ENCODE peak calls at places on chromosome 18, in seven cellular contexts. One of them, this sample, is unnamed.

GRCh38 chr18:48609820-48610815 is 71.3 kb downstream of the CTIF start:
- DNase-seq in kidney: peak; percentile 58
- DNase-seq in pancreas: peak; percentile 20
- DNase-seq in fibroblast of lung: peak; percentile 42
- DNase-seq in left lung: no peak
- DNase-seq in prostate gland: no peak
- DNase-seq in fibroblast of the aortic adventitia: no peak
- DNase-seq in this sample: no peak

GRCh38 chr18:31643003-31643402 is 41.4 kb downstream of the B4GALT6 start:
- DNase-seq in kidney: no peak
- DNase-seq in pancreas: no peak
- DNase-seq in fibroblast of lung: peak; percentile 34
- DNase-seq in left lung: no peak
- DNase-seq in prostate gland: no peak
- DNase-seq in fibroblast of the aortic adventitia: peak; percentile 52
- DNase-seq in this sample: no peak

GRCh38 chr18:39805218-39805617 is 2149.8 kb upstream of the PIK3C3 start:
- DNase-seq in kidney: no peak
- DNase-seq in pancreas: no peak
- DNase-seq in fibroblast of lung: no peak
- DNase-seq in left lung: no peak
- DNase-seq in prostate gland: no peak
- DNase-seq in fibroblast of the aortic adventitia: no peak
- DNase-seq in this sample: no peak

GRCh38 chr18:63421514-63421913 is 762 bp downstream of the VPS4B start:
- DNase-seq in kidney: no peak
- DNase-seq in pancreas: no peak
- DNase-seq in fibroblast of lung: peak; percentile 24
- DNase-seq in left lung: no peak
- DNase-seq in prostate gland: no peak
- DNase-seq in fibroblast of the aortic adventitia: peak; percentile 17
- DNase-seq in this sample: no peak

GRCh38 chr18:74460825-74461224 is 3.7 kb upstream of the DIPK1C start:
- DNase-seq in kidney: no peak
- DNase-seq in pancreas: no peak
- DNase-seq in fibroblast of lung: no peak
- DNase-seq in left lung: no peak
- DNase-seq in prostate gland: no peak
- DNase-seq in fibroblast of the aortic adventitia: no peak
- DNase-seq in this sample: no peak

GRCh38 chr18:41887100-41887499 is 67.9 kb upstream of the PIK3C3 start:
- DNase-seq in kidney: no peak
- DNase-seq in pancreas: no peak
- DNase-seq in fibroblast of lung: peak; percentile 20
- DNase-seq in left lung: no peak
- DNase-seq in prostate gland: no peak
- DNase-seq in fibroblast of the aortic adventitia: no peak
- DNase-seq in this sample: no peak

GRCh38 chr18:61998335-61998734 is 105.5 kb upstream of the RNF152 start:
- DNase-seq in kidney: no peak
- DNase-seq in pancreas: no peak
- DNase-seq in fibroblast of lung: no peak
- DNase-seq in left lung: no peak
- DNase-seq in prostate gland: no peak
- DNase-seq in fibroblast of the aortic adventitia: no peak
- DNase-seq in this sample: no peak

GRCh38 chr18:61888622-61889021 is 4.2 kb downstream of the RNF152 start:
- DNase-seq in kidney: no peak
- DNase-seq in pancreas: no peak
- DNase-seq in fibroblast of lung: no peak
- DNase-seq in left lung: no peak
- DNase-seq in prostate gland: no peak
- DNase-seq in fibroblast of the aortic adventitia: no peak
- DNase-seq in this sample: no peak

GRCh38 chr18:23183356-23184150 is 48.3 kb downstream of the CABLES1 start:
- DNase-seq in kidney: no peak
- DNase-seq in pancreas: no peak
- DNase-seq in fibroblast of lung: peak; percentile 94
- DNase-seq in left lung: no peak
- DNase-seq in prostate gland: no peak
- DNase-seq in fibroblast of the aortic adventitia: peak; percentile 51
- DNase-seq in this sample: no peak

GRCh38 chr18:23560186-23560585 is 26.1 kb downstream of the NPC1 start:
- DNase-seq in kidney: no peak
- DNase-seq in pancreas: no peak
- DNase-seq in fibroblast of lung: no peak
- DNase-seq in left lung: no peak
- DNase-seq in prostate gland: no peak
- DNase-seq in fibroblast of the aortic adventitia: no peak
- DNase-seq in this sample: no peak

GRCh38 chr18:55502346-55502710 is 85.7 kb downstream of the TCF4 start:
- DNase-seq in kidney: no peak
- DNase-seq in pancreas: no peak
- DNase-seq in fibroblast of lung: peak; percentile 64
- DNase-seq in left lung: no peak
- DNase-seq in prostate gland: no peak
- DNase-seq in fibroblast of the aortic adventitia: no peak
- DNase-seq in this sample: no peak

GRCh38 chr18:23311346-23312103 is 141.6 kb upstream of the RIOK3 start:
- DNase-seq in kidney: peak; percentile 86
- DNase-seq in pancreas: no peak
- DNase-seq in fibroblast of lung: peak; percentile 98
- DNase-seq in left lung: no peak
- DNase-seq in prostate gland: peak; percentile 30
- DNase-seq in fibroblast of the aortic adventitia: peak; percentile 98
- DNase-seq in this sample: no peak

GRCh38 chr18:62942578-62942977 is 227.2 kb downstream of the PHLPP1 start:
- DNase-seq in kidney: no peak
- DNase-seq in pancreas: no peak
- DNase-seq in fibroblast of lung: no peak
- DNase-seq in left lung: no peak
- DNase-seq in prostate gland: no peak
- DNase-seq in fibroblast of the aortic adventitia: no peak
- DNase-seq in this sample: no peak

GRCh38 chr18:48826806-48827205 is 124.0 kb downstream of the SMAD7 start:
- DNase-seq in kidney: peak; percentile 46
- DNase-seq in pancreas: no peak
- DNase-seq in fibroblast of lung: no peak
- DNase-seq in left lung: no peak
- DNase-seq in prostate gland: no peak
- DNase-seq in fibroblast of the aortic adventitia: no peak
- DNase-seq in this sample: no peak

GRCh38 chr18:10927290-10927979 is 221.9 kb downstream of the PIEZO2 start:
- DNase-seq in kidney: no peak
- DNase-seq in pancreas: no peak
- DNase-seq in fibroblast of lung: peak; percentile 89
- DNase-seq in left lung: peak; percentile 61
- DNase-seq in prostate gland: no peak
- DNase-seq in fibroblast of the aortic adventitia: peak; percentile 86
- DNase-seq in this sample: no peak

GRCh38 chr18:50651334-50651733 is 91.4 kb downstream of the MAPK4 start:
- DNase-seq in kidney: no peak
- DNase-seq in pancreas: no peak
- DNase-seq in fibroblast of lung: no peak
- DNase-seq in left lung: no peak
- DNase-seq in prostate gland: no peak
- DNase-seq in fibroblast of the aortic adventitia: no peak
- DNase-seq in this sample: no peak

GRCh38 chr18:76458522-76459311 is 36.3 kb downstream of the ZNF516 start:
- DNase-seq in kidney: no peak
- DNase-seq in pancreas: peak; percentile 27
- DNase-seq in fibroblast of lung: no peak
- DNase-seq in left lung: no peak
- DNase-seq in prostate gland: no peak
- DNase-seq in fibroblast of the aortic adventitia: no peak
- DNase-seq in this sample: no peak

GRCh38 chr18:12038661-12039417 is 54.8 kb upstream of the ANKRD62 start:
- DNase-seq in kidney: peak; percentile 92
- DNase-seq in pancreas: peak; percentile 94
- DNase-seq in fibroblast of lung: peak; percentile 68
- DNase-seq in left lung: peak; percentile 96
- DNase-seq in prostate gland: peak; percentile 68
- DNase-seq in fibroblast of the aortic adventitia: peak; percentile 71
- DNase-seq in this sample: peak; percentile 90

GRCh38 chr18:42675810-42676209 is 439.7 kb downstream of the RIT2 start:
- DNase-seq in kidney: no peak
- DNase-seq in pancreas: no peak
- DNase-seq in fibroblast of lung: no peak
- DNase-seq in left lung: no peak
- DNase-seq in prostate gland: no peak
- DNase-seq in fibroblast of the aortic adventitia: no peak
- DNase-seq in this sample: no peak

GRCh38 chr18:50275503-50276036 is 5.8 kb downstream of the MBD1 start:
- DNase-seq in kidney: no peak
- DNase-seq in pancreas: no peak
- DNase-seq in fibroblast of lung: no peak
- DNase-seq in left lung: peak; percentile 61
- DNase-seq in prostate gland: no peak
- DNase-seq in fibroblast of the aortic adventitia: no peak
- DNase-seq in this sample: no peak

GRCh38 chr18:29879763-29880162 is 1162.8 kb downstream of the DSC3 start:
- DNase-seq in kidney: no peak
- DNase-seq in pancreas: no peak
- DNase-seq in fibroblast of lung: no peak
- DNase-seq in left lung: no peak
- DNase-seq in prostate gland: no peak
- DNase-seq in fibroblast of the aortic adventitia: no peak
- DNase-seq in this sample: no peak

GRCh38 chr18:3592864-3593263 is 142.9 kb downstream of the TGIF1 start:
- DNase-seq in kidney: no peak
- DNase-seq in pancreas: no peak
- DNase-seq in fibroblast of lung: no peak
- DNase-seq in left lung: no peak
- DNase-seq in prostate gland: no peak
- DNase-seq in fibroblast of the aortic adventitia: no peak
- DNase-seq in this sample: no peak
- H3K4me3 ChIP-seq in kidney: no peak overlapping the region
- H3K4me3 ChIP-seq in pancreas: no peak overlapping the region
- H3K4me3 ChIP-seq in fibroblast of lung: no peak overlapping the region
- H3K4me3 ChIP-seq in left lung: no peak overlapping the region
- H3K4me3 ChIP-seq in prostate gland: no peak overlapping the region
- H3K4me3 ChIP-seq in fibroblast of the aortic adventitia: peak overlapping the region; percentile 40
- H3K4me3 ChIP-seq in this sample: peak overlapping the region; percentile 8

GRCh38 chr18:78623142-78623541 is 356.5 kb upstream of the SALL3 start:
- DNase-seq in kidney: no peak
- DNase-seq in pancreas: no peak
- DNase-seq in fibroblast of lung: no peak
- DNase-seq in left lung: no peak
- DNase-seq in prostate gland: no peak
- DNase-seq in fibroblast of the aortic adventitia: no peak
- DNase-seq in this sample: no peak

GRCh38 chr18:78625446-78625845 is 354.2 kb upstream of the SALL3 start:
- DNase-seq in kidney: no peak
- DNase-seq in pancreas: no peak
- DNase-seq in fibroblast of lung: no peak
- DNase-seq in left lung: no peak
- DNase-seq in prostate gland: no peak
- DNase-seq in fibroblast of the aortic adventitia: no peak
- DNase-seq in this sample: no peak

GRCh38 chr18:78624646-78625279 is 354.9 kb upstream of the SALL3 start:
- DNase-seq in kidney: no peak
- DNase-seq in pancreas: no peak
- DNase-seq in fibroblast of lung: no peak
- DNase-seq in left lung: no peak
- DNase-seq in prostate gland: no peak
- DNase-seq in fibroblast of the aortic adventitia: no peak
- DNase-seq in this sample: no peak

GRCh38 chr18:78627546-78628315 is 351.9 kb upstream of the SALL3 start:
- DNase-seq in kidney: no peak
- DNase-seq in pancreas: no peak
- DNase-seq in fibroblast of lung: no peak
- DNase-seq in left lung: no peak
- DNase-seq in prostate gland: no peak
- DNase-seq in fibroblast of the aortic adventitia: no peak
- DNase-seq in this sample: no peak

GRCh38 chr18:78625895-78626294 is 353.7 kb upstream of the SALL3 start:
- DNase-seq in kidney: no peak
- DNase-seq in pancreas: no peak
- DNase-seq in fibroblast of lung: no peak
- DNase-seq in left lung: no peak
- DNase-seq in prostate gland: no peak
- DNase-seq in fibroblast of the aortic adventitia: no peak
- DNase-seq in this sample: no peak
- H3K4me3 ChIP-seq in kidney: no peak overlapping the region
- H3K4me3 ChIP-seq in pancreas: no peak overlapping the region
- H3K4me3 ChIP-seq in fibroblast of lung: no peak overlapping the region
- H3K4me3 ChIP-seq in left lung: no peak overlapping the region
- H3K4me3 ChIP-seq in prostate gland: no peak overlapping the region
- H3K4me3 ChIP-seq in fibroblast of the aortic adventitia: no peak overlapping the region
- H3K4me3 ChIP-seq in this sample: no peak overlapping the region

DNA sequence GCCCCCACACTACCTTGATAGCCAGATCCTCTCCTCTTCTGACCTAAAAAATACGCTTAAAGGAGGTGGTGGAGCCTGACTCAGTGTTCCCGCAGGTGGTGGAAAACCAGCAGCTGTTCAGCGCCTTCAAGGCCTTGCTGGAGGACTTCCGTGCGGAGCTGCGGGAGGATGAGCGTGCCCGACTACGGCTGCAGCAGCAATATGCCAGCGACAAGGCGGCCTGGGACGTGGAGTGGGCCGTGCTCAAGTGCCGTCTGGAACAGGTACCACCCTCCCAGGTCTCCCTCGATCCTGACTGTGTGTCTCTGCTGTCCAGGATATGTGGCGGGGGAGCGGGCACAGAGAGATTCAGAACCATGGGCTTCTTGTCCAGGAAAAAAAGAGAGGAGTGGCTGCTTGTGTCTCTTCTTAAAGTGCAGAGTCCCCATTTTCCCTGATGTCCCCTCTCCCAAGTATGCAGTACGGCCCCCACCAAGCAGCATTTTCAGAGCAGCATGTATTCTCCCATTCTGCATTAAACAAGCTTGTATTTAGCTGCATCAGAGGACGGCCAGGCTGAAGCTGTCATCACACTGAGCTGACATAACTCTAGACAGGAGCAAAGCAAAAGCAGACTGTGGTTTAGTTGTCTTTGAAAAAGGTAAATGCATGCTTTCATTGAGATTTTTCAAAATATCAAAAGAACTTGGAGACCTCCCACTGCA is 101.6 kb downstream of the MTCL1 start:
- DNase-seq in kidney: no peak
- DNase-seq in pancreas: no peak
- DNase-seq in fibroblast of lung: no peak
- DNase-seq in left lung: no peak
- DNase-seq in prostate gland: no peak
- DNase-seq in fibroblast of the aortic adventitia: no peak
- DNase-seq in this sample: no peak
- H3K4me3 ChIP-seq in kidney: no peak overlapping the region
- H3K4me3 ChIP-seq in pancreas: no peak overlapping the region
- H3K4me3 ChIP-seq in fibroblast of lung: no peak overlapping the region
- H3K4me3 ChIP-seq in left lung: no peak overlapping the region
- H3K4me3 ChIP-seq in prostate gland: no peak overlapping the region
- H3K4me3 ChIP-seq in fibroblast of the aortic adventitia: no peak overlapping the region
- H3K4me3 ChIP-seq in this sample: no peak overlapping the region

DNA sequence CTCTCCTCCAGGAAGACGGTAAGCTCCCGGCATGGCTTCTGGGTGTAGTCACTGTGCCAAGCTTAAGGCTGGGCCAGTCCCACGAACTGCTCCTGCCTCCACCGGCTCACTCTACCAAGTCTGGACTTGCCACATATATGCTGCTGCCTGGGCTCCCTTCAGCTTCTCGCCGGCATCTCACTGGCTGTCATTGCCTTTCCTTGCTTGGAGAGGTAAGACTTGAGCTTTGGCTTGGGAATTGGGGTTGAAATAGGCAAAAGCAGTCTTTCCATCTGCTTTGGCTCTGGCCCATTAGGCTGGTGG is 481.0 kb downstream of the TGIF1 start:
- DNase-seq in kidney: peak; percentile 63
- DNase-seq in pancreas: no peak
- DNase-seq in fibroblast of lung: no peak
- DNase-seq in left lung: no peak
- DNase-seq in prostate gland: no peak
- DNase-seq in fibroblast of the aortic adventitia: no peak
- DNase-seq in this sample: no peak
- H3K4me3 ChIP-seq in kidney: no peak overlapping the region
- H3K4me3 ChIP-seq in pancreas: no peak overlapping the region
- H3K4me3 ChIP-seq in fibroblast of lung: no peak overlapping the region
- H3K4me3 ChIP-seq in left lung: no peak overlapping the region
- H3K4me3 ChIP-seq in prostate gland: no peak overlapping the region
- H3K4me3 ChIP-seq in fibroblast of the aortic adventitia: no peak overlapping the region
- H3K4me3 ChIP-seq in this sample: no peak overlapping the region

This sample was measured in Caco-2.